ENCODE peak calls at places on chromosomes 2 and 18, in four cellular contexts. R is HS-5, H is uterus, W is midbrain. Z is an unnamed sample.

GRCh38 chr2:174748948-174749347 is 15.3 kb downstream of the CHRNA1 start:
- DNase-seq in W (peak; percentile 61), R (peak; percentile 24), H (peak; percentile 26), Z (peak; percentile 63)

GRCh38 chr2:8436585-8436984 is 245.3 kb upstream of the ID2 start:
- DNase-seq in W (no peak), R (no peak), H (no peak), Z (no peak)

GRCh38 chr2:37837576-37838335 is 87.3 kb upstream of the RMDN2 start:
- DNase-seq in R (no peak), H (peak; percentile 97), W (no peak), Z (no peak)

GRCh38 chr2:146820672-146821071 is 1024.2 kb upstream of the ACVR2A start:
- DNase-seq in R (peak; percentile 49), H (no peak), W (no peak), Z (no peak)

GRCh38 chr18:22250591-22250996 is 81.2 kb downstream of the GATA6 start:
- DNase-seq in H (no peak), R (peak; percentile 6), W (no peak), Z (no peak)

GRCh38 chr2:68741238-68741637 is 6.6 kb downstream of the ARHGAP25 start:
- DNase-seq in H (no peak), R (no peak), W (no peak), Z (no peak)

GRCh38 chr2:27298391-27299080 is 9.7 kb downstream of the UCN start:
- DNase-seq in R (no peak), W (no peak), H (no peak), Z (no peak)

GRCh38 chr2:148802448-148803220 is 72.4 kb upstream of the KIF5C start:
- DNase-seq in W (no peak), H (no peak), R (no peak), Z (no peak)

GRCh38 chr2:180122874-180123273 is 115.8 kb upstream of the CWC22 start:
- DNase-seq in W (no peak), R (no peak), H (no peak), Z (no peak)

GRCh38 chr2:59680863-59681262 is 872.6 kb downstream of the BCL11A start:
- DNase-seq in R (no peak), W (peak; percentile 1), H (no peak), Z (no peak)

GRCh38 chr2:20433249-20433648 is 13.6 kb upstream of the RHOB start:
- DNase-seq in R (no peak), H (peak; percentile 3), W (no peak), Z (peak; percentile 14)

GRCh38 chr2:53210538-53210937 is 557.1 kb upstream of the CHAC2 start:
- DNase-seq in W (no peak), R (no peak), H (no peak), Z (no peak)

GRCh38 chr18:4035521-4035920 is 419.6 kb downstream of the DLGAP1 start:
- DNase-seq in H (no peak), W (no peak), R (no peak), Z (no peak)

GRCh38 chr2:71603851-71604708 is 150.7 kb downstream of the DYSF start:
- DNase-seq in R (no peak), W (no peak), H (peak; percentile 8), Z (no peak)

GRCh38 chr2:62149708-62150107 is 46.2 kb upstream of the B3GNT2 start:
- DNase-seq in W (no peak), H (no peak), R (peak; percentile 92), Z (no peak)

GRCh38 chr2:241317391-241317790 is 1.7 kb downstream of the SEPTIN2 start:
- DNase-seq in H (no peak), W (no peak), R (no peak), Z (no peak)

Z was measured in ureter.